ENCODE peak calls at places on chromosomes 2 and 18, in five cellular contexts. One of them, this sample, is unnamed.

GRCh38 chr18:28281400-28281799 is 104.5 kb upstream of the CDH2 start:
- DNase-seq in transverse colon: no peak
- DNase-seq in upper lobe of left lung: no peak
- DNase-seq in HCT116: no peak
- DNase-seq in spleen: no peak
- DNase-seq in this sample: no peak

GRCh38 chr2:239369631-239370161 is 31.1 kb downstream of the HDAC4 start:
- DNase-seq in spleen: peak; percentile 92
- DNase-seq in upper lobe of left lung: peak; percentile 52
- DNase-seq in transverse colon: peak; percentile 46
- DNase-seq in HCT116: no peak
- DNase-seq in this sample: no peak

GRCh38 chr2:120539937-120540718 is 194.2 kb downstream of the INHBB start:
- DNase-seq in transverse colon: peak; percentile 21
- DNase-seq in HCT116: no peak
- DNase-seq in spleen: no peak
- DNase-seq in upper lobe of left lung: peak; percentile 68
- DNase-seq in this sample: no peak

GRCh38 chr2:70870790-70871189 is 35.2 kb upstream of the CD207 start:
- DNase-seq in HCT116: no peak
- DNase-seq in spleen: no peak
- DNase-seq in transverse colon: no peak
- DNase-seq in upper lobe of left lung: no peak
- DNase-seq in this sample: no peak

GRCh38 chr18:27860701-27861107 is 316.2 kb downstream of the CDH2 start:
- DNase-seq in HCT116: no peak
- DNase-seq in transverse colon: no peak
- DNase-seq in spleen: no peak
- DNase-seq in upper lobe of left lung: no peak
- DNase-seq in this sample: no peak

GRCh38 chr2:196652869-196653268 is 13.4 kb downstream of the CCDC150 start:
- DNase-seq in upper lobe of left lung: no peak
- DNase-seq in transverse colon: no peak
- DNase-seq in spleen: no peak
- DNase-seq in HCT116: no peak
- DNase-seq in this sample: no peak

GRCh38 chr2:72211359-72211758 is 63.7 kb upstream of the CYP26B1 start:
- DNase-seq in transverse colon: peak; percentile 16
- DNase-seq in upper lobe of left lung: no peak
- DNase-seq in spleen: no peak
- DNase-seq in HCT116: no peak
- DNase-seq in this sample: no peak

GRCh38 chr2:239625106-239625845 is 224.5 kb upstream of the HDAC4 start:
- DNase-seq in upper lobe of left lung: no peak
- DNase-seq in transverse colon: no peak
- DNase-seq in spleen: no peak
- DNase-seq in HCT116: no peak
- DNase-seq in this sample: peak; percentile 20

GRCh38 chr2:12434609-12435008 is 282.1 kb upstream of the TRIB2 start:
- DNase-seq in transverse colon: no peak
- DNase-seq in upper lobe of left lung: no peak
- DNase-seq in HCT116: no peak
- DNase-seq in spleen: no peak
- DNase-seq in this sample: no peak

GRCh38 chr2:200585730-200586643 is at the start of gene AOX1:
- DNase-seq in transverse colon: peak; percentile 47
- DNase-seq in spleen: peak; percentile 84
- DNase-seq in HCT116: no peak
- DNase-seq in upper lobe of left lung: peak; percentile 44
- DNase-seq in this sample: peak; percentile 92

GRCh38 chr18:67510831-67511230 is 5.7 kb downstream of the DSEL start:
- DNase-seq in HCT116: no peak
- DNase-seq in spleen: no peak
- DNase-seq in transverse colon: no peak
- DNase-seq in upper lobe of left lung: no peak
- DNase-seq in this sample: no peak

GRCh38 chr2:204343685-204344084 is 201.6 kb upstream of the PARD3B start:
- DNase-seq in spleen: no peak
- DNase-seq in transverse colon: no peak
- DNase-seq in upper lobe of left lung: no peak
- DNase-seq in HCT116: no peak
- DNase-seq in this sample: no peak

GRCh38 chr2:231795525-231796327 is 9.5 kb downstream of the COPS7B start:
- DNase-seq in upper lobe of left lung: peak; percentile 23
- DNase-seq in spleen: no peak
- DNase-seq in transverse colon: peak; percentile 79
- DNase-seq in HCT116: peak; percentile 81
- DNase-seq in this sample: no peak

GRCh38 chr2:40827371-40827770 is 375.5 kb upstream of the SLC8A1 start:
- DNase-seq in spleen: no peak
- DNase-seq in upper lobe of left lung: no peak
- DNase-seq in transverse colon: no peak
- DNase-seq in HCT116: no peak
- DNase-seq in this sample: no peak

GRCh38 chr2:47237375-47238357 is 82.6 kb upstream of the STPG4 start:
- DNase-seq in spleen: no peak
- DNase-seq in HCT116: no peak
- DNase-seq in transverse colon: no peak
- DNase-seq in upper lobe of left lung: no peak
- DNase-seq in this sample: no peak

GRCh38 chr2:105274046-105274445 is 32.5 kb downstream of the GPR45 start:
- DNase-seq in upper lobe of left lung: no peak
- DNase-seq in transverse colon: no peak
- DNase-seq in HCT116: no peak
- DNase-seq in spleen: no peak
- DNase-seq in this sample: no peak

GRCh38 chr2:216516730-216517350 is 18.2 kb downstream of the RPL37A start:
- DNase-seq in HCT116: peak; percentile 35
- DNase-seq in upper lobe of left lung: no peak
- DNase-seq in spleen: no peak
- DNase-seq in transverse colon: no peak
- DNase-seq in this sample: no peak

GRCh38 chr18:46293699-46294300 is 189.6 kb downstream of the HAUS1 start:
- DNase-seq in transverse colon: no peak
- DNase-seq in upper lobe of left lung: peak; percentile 51
- DNase-seq in spleen: no peak
- DNase-seq in HCT116: no peak
- DNase-seq in this sample: no peak

DNA sequence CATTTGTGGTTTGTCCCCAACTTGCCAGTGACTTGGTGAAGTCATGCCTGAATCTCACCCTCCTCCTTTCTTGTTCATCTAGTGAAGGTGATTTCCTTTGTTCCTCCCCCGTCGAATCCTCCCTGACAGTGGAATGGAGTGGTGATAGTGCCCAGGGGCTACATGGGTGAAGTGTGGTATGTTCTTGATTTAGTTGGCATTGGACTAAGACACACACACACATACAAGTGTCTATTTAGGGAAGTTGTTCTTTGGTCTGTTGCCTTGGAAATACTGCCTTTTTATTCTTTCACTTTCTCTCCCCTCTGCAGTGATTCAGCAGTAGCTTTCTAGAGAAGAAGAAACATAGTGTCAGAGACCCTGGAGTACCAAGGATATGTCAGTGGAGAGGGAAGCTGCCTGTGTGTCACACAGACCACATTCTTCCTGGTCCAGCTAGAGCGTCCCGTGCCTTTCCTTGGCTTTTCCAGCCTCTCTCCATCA is 10.9 kb downstream of the INPP4A start:
- DNase-seq in spleen: peak; percentile 74
- DNase-seq in HCT116: no peak
- DNase-seq in transverse colon: no peak
- DNase-seq in upper lobe of left lung: no peak
- DNase-seq in this sample: peak; percentile 76
- TF ChIP-seq POLR2AphosphoS5 in spleen: no peak
- TF ChIP-seq POLR2AphosphoS5 in HCT116: no peak
- TF ChIP-seq POLR2AphosphoS5 in transverse colon: no peak
- TF ChIP-seq POLR2AphosphoS5 in upper lobe of left lung: no peak
- TF ChIP-seq POLR2AphosphoS5 in this sample: no peak

GRCh38 chr2:17539596-17539992 is 902 bp upstream of the VSNL1 start:
- DNase-seq in spleen: no peak
- DNase-seq in transverse colon: peak; percentile 63
- DNase-seq in upper lobe of left lung: peak; percentile 24
- DNase-seq in HCT116: peak; percentile 62
- DNase-seq in this sample: no peak
- H3K27me3 ChIP-seq in spleen: no peaks in the 10 kb centered on the region
- H3K27me3 ChIP-seq in transverse colon: peaks cover 51% of the 10 kb centered on the region
- H3K27me3 ChIP-seq in upper lobe of left lung: no peaks in the 10 kb centered on the region
- H3K27me3 ChIP-seq in HCT116: no peaks in the 10 kb centered on the region
- H3K27me3 ChIP-seq in this sample: no peaks in the 10 kb centered on the region

GRCh38 chr2:113136828-113137775 is 9.7 kb downstream of the IL1RN start:
- DNase-seq in upper lobe of left lung: no peak
- DNase-seq in HCT116: no peak
- DNase-seq in transverse colon: no peak
- DNase-seq in spleen: no peak
- DNase-seq in this sample: no peak
- TF ChIP-seq POLR2A in upper lobe of left lung: no peak
- TF ChIP-seq POLR2A in HCT116: no peak
- TF ChIP-seq POLR2A in transverse colon: no peak
- TF ChIP-seq POLR2A in spleen: no peak
- TF ChIP-seq POLR2A in this sample: no peak

GRCh38 chr2:37599688-37600525 is 71.5 kb downstream of the CDC42EP3 start:
- DNase-seq in upper lobe of left lung: peak; percentile 47
- DNase-seq in HCT116: no peak
- DNase-seq in spleen: peak; percentile 88
- DNase-seq in transverse colon: peak; percentile 34
- DNase-seq in this sample: no peak

GRCh38 chr2:37602702-37603101 is 68.7 kb downstream of the CDC42EP3 start:
- DNase-seq in spleen: no peak
- DNase-seq in HCT116: no peak
- DNase-seq in transverse colon: no peak
- DNase-seq in upper lobe of left lung: no peak
- DNase-seq in this sample: no peak

GRCh38 chr2:37602040-37602439 is 69.4 kb downstream of the CDC42EP3 start:
- DNase-seq in HCT116: no peak
- DNase-seq in upper lobe of left lung: no peak
- DNase-seq in spleen: no peak
- DNase-seq in transverse colon: no peak
- DNase-seq in this sample: no peak

GRCh38 chr2:37600735-37601134 is 70.7 kb downstream of the CDC42EP3 start:
- DNase-seq in spleen: no peak
- DNase-seq in upper lobe of left lung: no peak
- DNase-seq in transverse colon: no peak
- DNase-seq in HCT116: no peak
- DNase-seq in this sample: no peak

GRCh38 chr2:37601569-37601968 is 69.9 kb downstream of the CDC42EP3 start:
- DNase-seq in transverse colon: no peak
- DNase-seq in upper lobe of left lung: no peak
- DNase-seq in HCT116: no peak
- DNase-seq in spleen: no peak
- DNase-seq in this sample: no peak
- TF ChIP-seq POLR2AphosphoS5 in transverse colon: no peak
- TF ChIP-seq POLR2AphosphoS5 in upper lobe of left lung: no peak
- TF ChIP-seq POLR2AphosphoS5 in HCT116: no peak
- TF ChIP-seq POLR2AphosphoS5 in spleen: no peak
- TF ChIP-seq POLR2AphosphoS5 in this sample: no peak

GRCh38 chr2:189578272-189578671 is 2.3 kb downstream of the SLC40A1 start:
- DNase-seq in upper lobe of left lung: no peak
- DNase-seq in transverse colon: no peak
- DNase-seq in HCT116: no peak
- DNase-seq in spleen: no peak
- DNase-seq in this sample: no peak

GRCh38 chr2:189570565-189570964 is 10.0 kb downstream of the SLC40A1 start:
- DNase-seq in transverse colon: no peak
- DNase-seq in upper lobe of left lung: no peak
- DNase-seq in HCT116: no peak
- DNase-seq in spleen: no peak
- DNase-seq in this sample: no peak

GRCh38 chr2:189576361-189576760 is 4.2 kb downstream of the SLC40A1 start:
- DNase-seq in transverse colon: no peak
- DNase-seq in upper lobe of left lung: peak; percentile 43
- DNase-seq in HCT116: no peak
- DNase-seq in spleen: no peak
- DNase-seq in this sample: no peak

GRCh38 chr2:189577108-189577507 is 3.5 kb downstream of the SLC40A1 start:
- DNase-seq in spleen: no peak
- DNase-seq in upper lobe of left lung: peak; percentile 25
- DNase-seq in transverse colon: no peak
- DNase-seq in HCT116: no peak
- DNase-seq in this sample: no peak

GRCh38 chr2:189574793-189575475 is 5.7 kb downstream of the SLC40A1 start:
- DNase-seq in upper lobe of left lung: no peak
- DNase-seq in spleen: no peak
- DNase-seq in HCT116: no peak
- DNase-seq in transverse colon: no peak
- DNase-seq in this sample: no peak
- H3K27me3 ChIP-seq in upper lobe of left lung: no peaks in the 10 kb centered on the region
- H3K27me3 ChIP-seq in spleen: no peaks in the 10 kb centered on the region
- H3K27me3 ChIP-seq in HCT116: no peaks in the 10 kb centered on the region
- H3K27me3 ChIP-seq in transverse colon: no peaks in the 10 kb centered on the region
- H3K27me3 ChIP-seq in this sample: no peaks in the 10 kb centered on the region

DNA sequence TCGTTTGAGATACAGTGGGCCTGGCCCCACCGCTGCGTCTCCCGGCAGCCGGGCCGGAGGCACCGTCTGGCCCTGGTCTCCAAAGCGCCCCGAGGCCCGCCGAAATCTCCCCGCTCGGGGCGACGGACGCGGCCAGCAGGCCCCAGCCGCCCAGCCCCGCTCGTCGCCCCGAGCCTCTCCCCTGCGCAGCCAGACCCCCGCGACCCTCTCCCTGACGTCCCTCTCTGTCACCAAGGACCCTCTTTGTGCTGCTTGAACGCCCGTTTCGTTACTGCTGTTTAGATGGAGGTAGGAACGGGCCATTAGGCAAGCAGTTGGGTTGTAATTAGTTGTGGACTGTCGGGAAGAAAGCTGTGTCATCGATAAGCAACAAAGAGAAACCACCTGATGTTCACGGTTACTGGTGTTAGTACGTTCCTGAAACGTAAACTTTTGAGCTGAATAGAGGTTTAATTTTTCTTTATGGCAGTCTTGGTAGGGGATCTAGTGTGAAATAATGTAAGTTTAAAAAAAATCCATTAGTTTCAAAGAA is 718 bp downstream of the UBXN4 start:
- DNase-seq in transverse colon: peak; percentile 36
- DNase-seq in HCT116: no peak
- DNase-seq in upper lobe of left lung: peak; percentile 22
- DNase-seq in spleen: no peak
- DNase-seq in this sample: no peak
- TF ChIP-seq POLR2A in transverse colon: peak; percentile 56
- TF ChIP-seq POLR2A in HCT116: no peak
- TF ChIP-seq POLR2A in upper lobe of left lung: no peak
- TF ChIP-seq POLR2A in spleen: peak; percentile 30
- TF ChIP-seq POLR2A in this sample: no peak

DNA sequence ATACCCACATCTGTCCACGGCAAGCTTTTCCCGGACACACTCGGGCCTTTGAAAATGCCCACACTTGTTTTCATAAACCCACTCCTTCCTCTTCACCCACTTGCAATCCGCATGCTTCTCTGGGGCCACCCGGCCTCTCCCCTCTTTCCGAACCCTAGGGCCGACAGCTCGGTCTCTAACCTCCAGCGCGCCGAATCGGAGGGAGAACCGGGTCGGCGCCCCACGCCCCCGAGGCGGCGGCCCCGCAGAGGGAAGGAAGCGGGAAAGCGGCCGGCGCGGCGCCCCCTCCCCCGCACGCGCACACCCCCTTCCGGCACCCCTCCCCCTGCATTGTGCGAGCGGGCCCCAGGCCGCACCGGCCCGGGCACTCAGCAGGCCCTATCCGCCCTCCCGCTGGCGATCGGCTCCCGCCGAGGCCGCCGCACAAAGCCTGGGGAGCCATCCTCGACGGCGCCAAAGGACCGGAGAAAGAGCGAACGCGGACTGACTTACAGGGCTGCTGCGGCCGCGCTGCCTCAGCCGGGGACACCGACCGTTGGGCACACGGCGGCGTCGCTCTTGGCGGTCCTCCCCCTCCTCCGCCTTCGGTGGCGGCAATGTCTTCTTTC is 435 bp downstream of the PUM2 start:
- DNase-seq in transverse colon: peak; percentile 53
- DNase-seq in spleen: peak; percentile 93
- DNase-seq in upper lobe of left lung: peak; percentile 46
- DNase-seq in HCT116: no peak
- DNase-seq in this sample: no peak
- TF ChIP-seq POLR2AphosphoS5 in transverse colon: no peak
- TF ChIP-seq POLR2AphosphoS5 in spleen: no peak
- TF ChIP-seq POLR2AphosphoS5 in upper lobe of left lung: no peak
- TF ChIP-seq POLR2AphosphoS5 in HCT116: no peak
- TF ChIP-seq POLR2AphosphoS5 in this sample: no peak

This sample was measured in vagina.